ENCODE peak calls at places on chromosomes 4 and X, in four cellular contexts. Q is naive thymus-derived CD4-positive, alpha-beta T cell; Z is CD8-positive, alpha-beta memory T cell; T is heart right ventricle. O is an unnamed sample.

GRCh38 chrX:46306103-46306502 is 239.1 kb downstream of the ZNF674 start:
- DNase-seq in T (no peak), Z (no peak), Q (no peak), O (no peak)

GRCh38 chrX:13304052-13304451 is 15.8 kb downstream of the ATXN3L start:
- DNase-seq in Q (no peak), Z (no peak), T (no peak), O (no peak)

GRCh38 chrX:31819455-31819854 is 747.6 kb upstream of the FTHL17 start:
- DNase-seq in Z (no peak), Q (no peak), T (peak; percentile 3), O (no peak)

GRCh38 chr4:53841711-53842110 is 222.7 kb downstream of the CHIC2 start:
- DNase-seq in T (no peak), Z (no peak), Q (no peak), O (no peak)

GRCh38 chrX:132612990-132613564 is 124.2 kb upstream of the MBNL3 start:
- DNase-seq in Z (peak; percentile 45), T (peak; percentile 4), Q (peak; percentile 24), O (no peak)

GRCh38 chrX:16433021-16433420 is 216.9 kb upstream of the S100G start:
- DNase-seq in T (no peak), Z (no peak), Q (peak; percentile 17), O (no peak)

GRCh38 chrX:40260123-40260751 is 162.5 kb upstream of the BCOR start:
- DNase-seq in Q (no peak), Z (no peak), T (peak; percentile 19), O (no peak)

GRCh38 chr4:167233523-167234387 is 539 bp downstream of the SPOCK3 start:
- DNase-seq in Z (no peak), T (no peak), Q (peak; percentile 21), O (no peak)

GRCh38 chrX:13742397-13743176 is 8.0 kb downstream of the OFD1 start:
- DNase-seq in Z (peak; percentile 59), Q (peak; percentile 30), T (no peak), O (no peak)

GRCh38 chr4:133154725-133155124 is 5.6 kb downstream of the PCDH10 start:
- DNase-seq in T (no peak), Z (no peak), Q (no peak), O (no peak)

GRCh38 chr4:142265536-142265935 is 580.6 kb downstream of the INPP4B start:
- DNase-seq in Z (no peak), Q (no peak), T (peak; percentile 36), O (no peak)
- H3K4me1 ChIP-seq in Z (peaks cover 46% of the 10 kb centered on the region), Q (peaks cover 23% of the 10 kb centered on the region), T (peaks cover 35% of the 10 kb centered on the region), O (peaks cover 1% of the 10 kb centered on the region)

DNA sequence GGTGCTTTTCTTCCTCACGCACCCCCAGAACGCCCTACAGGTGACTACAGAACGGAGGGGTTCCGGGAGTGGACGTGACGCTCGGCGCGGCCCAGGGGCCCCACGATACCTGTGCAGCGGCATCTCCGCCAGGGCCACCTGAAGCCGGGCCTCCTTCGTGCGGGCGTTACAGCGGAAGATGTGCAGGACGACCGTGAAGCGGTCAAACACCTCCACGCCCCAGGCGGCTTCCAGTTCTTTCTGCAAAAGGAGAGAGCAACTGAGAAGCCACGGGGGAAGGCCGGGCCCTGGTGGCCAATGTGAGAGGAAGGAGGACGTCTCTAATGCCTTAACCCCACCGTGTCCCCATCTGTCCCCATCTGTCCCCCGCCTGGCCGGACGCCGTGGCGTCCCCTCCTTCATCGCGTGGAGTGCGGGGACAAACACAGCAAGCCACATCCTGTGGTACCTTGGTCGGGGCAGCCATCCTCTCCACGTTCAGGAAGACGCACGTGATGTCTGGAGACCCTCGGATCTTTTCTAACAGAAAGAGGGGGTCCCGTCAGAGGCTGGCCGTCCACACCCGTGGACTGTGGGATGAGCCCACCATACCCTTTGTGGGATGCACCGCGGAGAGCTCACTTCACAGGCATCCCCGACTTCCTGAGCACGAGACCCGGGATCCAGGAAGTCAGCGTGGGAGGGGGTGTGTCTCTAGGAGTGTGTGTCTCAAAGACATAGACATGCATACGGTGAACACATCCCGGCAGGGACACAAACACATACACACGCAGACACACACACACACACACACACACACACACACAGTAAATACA is 3.6 kb downstream of the GTPBP6 start:
- DNase-seq in T (no peak), Q (no peak), Z (peak; percentile 45), O (no peak)
- H3K36me3 ChIP-seq in T (peaks cover 59% of the 10 kb centered on the region), Q (peaks cover 14% of the 10 kb centered on the region), Z (peaks cover 10% of the 10 kb centered on the region), O (peaks cover 46% of the 10 kb centered on the region)

GRCh38 chr4:74202062-74202586 is 44.2 kb downstream of the MTHFD2L start:
- DNase-seq in Q (no peak), Z (no peak), T (no peak), O (no peak)

DNA sequence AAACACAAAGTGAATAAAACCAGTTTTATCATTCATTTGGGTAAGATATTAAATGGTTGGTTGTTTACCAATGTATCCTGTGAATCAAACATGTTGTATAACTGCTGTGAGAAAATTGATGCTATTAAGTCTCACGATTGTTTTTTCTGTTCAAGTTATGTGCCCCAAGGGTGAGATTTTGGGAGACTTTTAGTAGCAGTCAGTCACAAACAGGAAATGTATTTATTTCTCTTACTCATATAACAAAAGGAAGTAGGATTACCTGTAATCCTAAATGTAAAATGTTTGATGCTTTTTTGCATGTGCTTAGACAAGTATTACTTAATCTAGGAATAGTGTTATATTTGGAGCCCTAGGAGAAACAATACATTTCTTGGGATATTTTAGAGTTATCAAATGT is 39.2 kb downstream of the MTHFD2L start:
- DNase-seq in T (no peak), Q (no peak), Z (no peak), O (no peak)
- H3K27ac ChIP-seq in T (no peak overlapping the region), Q (no peak overlapping the region), Z (no peak overlapping the region), O (no peak overlapping the region)

DNA sequence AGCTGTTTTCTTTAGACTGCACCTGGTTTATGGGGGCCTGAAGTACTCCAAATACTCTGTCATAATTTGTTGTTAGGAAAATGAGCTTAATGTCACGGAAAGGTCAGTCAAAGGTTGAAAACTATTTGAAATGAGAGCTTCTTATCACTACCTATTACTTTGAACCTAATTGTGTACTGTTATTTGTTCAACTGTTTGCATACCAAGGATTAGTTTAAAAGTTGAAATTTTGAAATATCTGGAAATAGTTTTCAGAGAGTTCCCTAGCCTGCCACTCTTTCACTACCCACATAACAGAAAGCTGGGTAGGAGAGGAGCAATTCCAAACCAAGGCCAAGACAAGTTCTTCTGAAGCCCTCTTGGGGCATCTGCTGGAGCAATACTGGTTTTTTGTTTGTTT is 28.0 kb upstream of the AP1AR start:
- DNase-seq in Q (no peak), T (no peak), Z (no peak), O (no peak)
- H3K4me1 ChIP-seq in Q (no peaks in the 10 kb centered on the region), T (no peaks in the 10 kb centered on the region), Z (no peaks in the 10 kb centered on the region), O (no peaks in the 10 kb centered on the region)

O was measured in iPS DF 6.9.